ENCODE peak calls at places on chromosomes 13 and 19, in six cellular contexts. One of them, this sample, is unnamed.

GRCh38 chr13:66076417-66076816 is 1153.7 kb downstream of the PCDH9 start:
- DNase-seq in GM12878: no peak
- DNase-seq in suprapubic skin: no peak
- DNase-seq in ovary: no peak
- DNase-seq in sigmoid colon: no peak
- DNase-seq in A549: no peak
- DNase-seq in this sample: no peak

GRCh38 chr13:42553098-42554046 is 20.6 kb upstream of the TNFSF11 start:
- DNase-seq in GM12878: no peak
- DNase-seq in suprapubic skin: no peak
- DNase-seq in ovary: no peak
- DNase-seq in sigmoid colon: no peak
- DNase-seq in A549: no peak
- DNase-seq in this sample: no peak

GRCh38 chr13:39554371-39554770 is 48.6 kb downstream of the LHFPL6 start:
- DNase-seq in GM12878: no peak
- DNase-seq in suprapubic skin: no peak
- DNase-seq in ovary: no peak
- DNase-seq in sigmoid colon: no peak
- DNase-seq in A549: no peak
- DNase-seq in this sample: no peak

GRCh38 chr13:85724554-85725432 is 74.4 kb downstream of the SLITRK6 start:
- DNase-seq in GM12878: no peak
- DNase-seq in suprapubic skin: no peak
- DNase-seq in ovary: no peak
- DNase-seq in sigmoid colon: no peak
- DNase-seq in A549: no peak
- DNase-seq in this sample: no peak

GRCh38 chr19:42115219-42115618 is 17.0 kb downstream of the POU2F2 start:
- DNase-seq in GM12878: no peak
- DNase-seq in suprapubic skin: no peak
- DNase-seq in ovary: no peak
- DNase-seq in sigmoid colon: no peak
- DNase-seq in A549: no peak
- DNase-seq in this sample: no peak

GRCh38 chr13:48278806-48279205 is 24.7 kb upstream of the RB1 start:
- DNase-seq in GM12878: no peak
- DNase-seq in suprapubic skin: no peak
- DNase-seq in ovary: no peak
- DNase-seq in sigmoid colon: no peak
- DNase-seq in A549: no peak
- DNase-seq in this sample: no peak

GRCh38 chr19:35843676-35844481 is 8.4 kb downstream of the NPHS1 start:
- DNase-seq in GM12878: no peak
- DNase-seq in suprapubic skin: no peak
- DNase-seq in ovary: no peak
- DNase-seq in sigmoid colon: no peak
- DNase-seq in A549: peak
- DNase-seq in this sample: no peak

GRCh38 chr19:3132971-3133792 is 2.7 kb upstream of the GNA15 start:
- DNase-seq in GM12878: peak
- DNase-seq in suprapubic skin: peak
- DNase-seq in ovary: peak
- DNase-seq in sigmoid colon: no peak
- DNase-seq in A549: no peak
- DNase-seq in this sample: peak

GRCh38 chr13:74556002-74556551 is 421.9 kb upstream of the KLF12 start:
- DNase-seq in GM12878: no peak
- DNase-seq in suprapubic skin: no peak
- DNase-seq in ovary: no peak
- DNase-seq in sigmoid colon: no peak
- DNase-seq in A549: no peak
- DNase-seq in this sample: no peak

GRCh38 chr13:77836423-77836822 is 82.2 kb downstream of the EDNRB start:
- DNase-seq in GM12878: no peak
- DNase-seq in suprapubic skin: no peak
- DNase-seq in ovary: no peak
- DNase-seq in sigmoid colon: no peak
- DNase-seq in A549: no peak
- DNase-seq in this sample: no peak

GRCh38 chr19:13195678-13196077 is 45.5 kb downstream of the IER2 start:
- DNase-seq in GM12878: no peak
- DNase-seq in suprapubic skin: no peak
- DNase-seq in ovary: no peak
- DNase-seq in sigmoid colon: no peak
- DNase-seq in A549: no peak
- DNase-seq in this sample: no peak

GRCh38 chr19:34277244-34277643 is 22.9 kb downstream of the GARRE1 start:
- DNase-seq in GM12878: no peak
- DNase-seq in suprapubic skin: no peak
- DNase-seq in ovary: no peak
- DNase-seq in sigmoid colon: no peak
- DNase-seq in A549: no peak
- DNase-seq in this sample: no peak

GRCh38 chr19:11963566-11964355 is 1.1 kb upstream of the ZNF763 start:
- DNase-seq in GM12878: peak
- DNase-seq in suprapubic skin: peak
- DNase-seq in ovary: peak
- DNase-seq in sigmoid colon: peak
- DNase-seq in A549: no peak
- DNase-seq in this sample: peak

GRCh38 chr13:102311901-102312300 is 89.9 kb downstream of the FGF14 start:
- DNase-seq in GM12878: no peak
- DNase-seq in suprapubic skin: no peak
- DNase-seq in ovary: no peak
- DNase-seq in sigmoid colon: no peak
- DNase-seq in A549: no peak
- DNase-seq in this sample: no peak

GRCh38 chr13:102312841-102313240 is 89.0 kb downstream of the FGF14 start:
- DNase-seq in GM12878: no peak
- DNase-seq in suprapubic skin: no peak
- DNase-seq in ovary: no peak
- DNase-seq in sigmoid colon: no peak
- DNase-seq in A549: no peak
- DNase-seq in this sample: no peak

GRCh38 chr13:102318233-102318632 is 83.6 kb downstream of the FGF14 start:
- DNase-seq in GM12878: no peak
- DNase-seq in suprapubic skin: no peak
- DNase-seq in ovary: no peak
- DNase-seq in sigmoid colon: no peak
- DNase-seq in A549: no peak
- DNase-seq in this sample: no peak

GRCh38 chr13:102317593-102317992 is 84.3 kb downstream of the FGF14 start:
- DNase-seq in GM12878: no peak
- DNase-seq in suprapubic skin: peak
- DNase-seq in ovary: peak
- DNase-seq in sigmoid colon: peak
- DNase-seq in A549: no peak
- DNase-seq in this sample: peak

DNA sequence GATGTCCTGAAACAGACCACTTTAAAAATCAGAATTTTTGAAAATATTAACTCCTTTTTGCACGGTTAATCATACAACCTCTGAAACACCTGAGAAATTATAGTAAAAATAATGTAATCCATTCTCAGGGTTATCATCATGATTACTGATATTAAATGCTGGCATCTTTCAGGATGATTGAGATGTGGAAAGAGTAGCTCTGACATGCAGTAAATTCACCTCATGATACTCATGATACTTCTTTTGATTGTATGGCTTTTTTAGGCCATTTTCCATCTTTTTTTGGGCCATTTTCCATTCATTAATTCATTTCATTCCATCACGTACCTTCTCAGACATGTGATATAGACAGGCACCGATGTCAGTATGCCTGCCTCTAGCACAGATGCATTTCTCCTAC is 85.1 kb downstream of the FGF14 start:
- DNase-seq in GM12878: no peak
- DNase-seq in suprapubic skin: no peak
- DNase-seq in ovary: no peak
- DNase-seq in sigmoid colon: no peak
- DNase-seq in A549: no peak
- DNase-seq in this sample: no peak
- TF ChIP-seq POLR2A in GM12878: no peak
- TF ChIP-seq POLR2A in suprapubic skin: no peak
- TF ChIP-seq POLR2A in ovary: no peak
- TF ChIP-seq POLR2A in sigmoid colon: no peak
- TF ChIP-seq POLR2A in A549: no peak
- TF ChIP-seq POLR2A in this sample: no peak

GRCh38 chr19:49560358-49560900 is 19.9 kb downstream of the NOSIP start:
- DNase-seq in GM12878: no peak
- DNase-seq in suprapubic skin: no peak
- DNase-seq in ovary: no peak
- DNase-seq in sigmoid colon: no peak
- DNase-seq in A549: no peak
- DNase-seq in this sample: peak
- H3K4me3 ChIP-seq in GM12878: no peak
- H3K4me3 ChIP-seq in suprapubic skin: no peak
- H3K4me3 ChIP-seq in ovary: no peak
- H3K4me3 ChIP-seq in sigmoid colon: no peak
- H3K4me3 ChIP-seq in A549: no peak
- H3K4me3 ChIP-seq in this sample: no peak

GRCh38 chr13:25394661-25395060 is 22.9 kb downstream of the ATP8A2 start:
- DNase-seq in GM12878: no peak
- DNase-seq in suprapubic skin: no peak
- DNase-seq in ovary: no peak
- DNase-seq in sigmoid colon: no peak
- DNase-seq in A549: no peak
- DNase-seq in this sample: no peak
- TF ChIP-seq EP300 in GM12878: no peak
- TF ChIP-seq EP300 in suprapubic skin: no peak
- TF ChIP-seq EP300 in ovary: no peak
- TF ChIP-seq EP300 in sigmoid colon: no peak
- TF ChIP-seq EP300 in A549: no peak
- TF ChIP-seq EP300 in this sample: no peak

DNA sequence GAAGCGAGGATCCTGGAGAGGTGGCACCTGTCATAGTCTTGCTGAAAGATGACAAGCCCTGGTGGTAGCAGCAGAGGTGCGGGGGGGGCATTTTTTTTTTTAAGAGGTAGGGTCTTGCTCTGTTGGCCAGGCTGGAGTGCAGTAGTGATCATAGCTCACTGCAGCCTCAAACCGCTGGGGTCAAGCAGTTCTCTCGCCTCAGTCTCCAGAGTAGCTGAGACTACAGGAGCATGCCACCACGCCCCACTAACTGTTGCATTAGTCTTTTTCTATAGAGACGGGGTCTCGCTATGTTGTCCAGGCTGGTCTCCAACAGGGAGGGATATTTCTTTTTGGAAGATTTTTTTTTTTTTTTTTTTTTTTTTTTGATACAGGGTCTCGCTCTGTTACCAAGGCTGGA is 3.3 kb downstream of the BAX start:
- DNase-seq in GM12878: no peak
- DNase-seq in suprapubic skin: no peak
- DNase-seq in ovary: no peak
- DNase-seq in sigmoid colon: no peak
- DNase-seq in A549: no peak
- DNase-seq in this sample: no peak
- TF ChIP-seq POLR2A in GM12878: no peak
- TF ChIP-seq POLR2A in suprapubic skin: no peak
- TF ChIP-seq POLR2A in ovary: no peak
- TF ChIP-seq POLR2A in sigmoid colon: no peak
- TF ChIP-seq POLR2A in A549: no peak
- TF ChIP-seq POLR2A in this sample: no peak

GRCh38 chr19:50780753-50781480 is 9.3 kb upstream of the ACP4 start:
- DNase-seq in GM12878: no peak
- DNase-seq in suprapubic skin: no peak
- DNase-seq in ovary: no peak
- DNase-seq in sigmoid colon: no peak
- DNase-seq in A549: no peak
- DNase-seq in this sample: no peak

GRCh38 chr19:50790365-50790825 is at the start of gene ACP4:
- DNase-seq in GM12878: no peak
- DNase-seq in suprapubic skin: no peak
- DNase-seq in ovary: no peak
- DNase-seq in sigmoid colon: no peak
- DNase-seq in A549: no peak
- DNase-seq in this sample: no peak

GRCh38 chr19:50784710-50785109 is 5.5 kb upstream of the ACP4 start:
- DNase-seq in GM12878: no peak
- DNase-seq in suprapubic skin: no peak
- DNase-seq in ovary: no peak
- DNase-seq in sigmoid colon: no peak
- DNase-seq in A549: no peak
- DNase-seq in this sample: no peak

GRCh38 chr19:50790898-50791562 is 815 bp downstream of the ACP4 start:
- DNase-seq in GM12878: no peak
- DNase-seq in suprapubic skin: no peak
- DNase-seq in ovary: no peak
- DNase-seq in sigmoid colon: no peak
- DNase-seq in A549: no peak
- DNase-seq in this sample: no peak

DNA sequence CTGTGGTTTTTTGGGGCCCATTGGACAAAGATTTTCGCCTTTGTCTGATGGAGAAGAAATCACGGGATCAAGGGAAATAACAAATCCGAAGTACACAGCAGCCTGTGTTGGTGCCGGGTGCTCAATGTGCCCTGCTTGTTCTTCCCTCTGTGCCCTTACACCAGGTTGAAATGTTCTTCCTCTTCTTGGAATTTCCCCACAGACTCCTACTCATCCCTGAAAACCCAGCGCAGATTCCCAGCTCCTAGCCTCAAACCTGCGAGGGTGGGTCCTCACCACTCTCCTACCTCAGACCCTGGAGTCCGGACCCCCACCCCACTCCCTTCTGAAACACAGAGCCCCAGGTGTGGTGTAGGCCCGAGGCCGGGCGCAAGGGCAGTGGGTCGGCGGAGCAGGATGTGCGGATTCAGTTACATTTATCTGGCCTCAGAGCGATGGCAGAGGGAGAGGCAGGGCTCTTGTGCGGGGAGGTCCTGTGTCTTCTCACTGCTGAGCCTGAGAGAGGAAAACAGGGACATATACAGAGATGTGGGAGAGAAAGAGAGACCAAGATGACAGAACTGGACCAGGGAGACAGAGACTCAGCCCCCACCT is 4.8 kb upstream of the ACP4 start:
- DNase-seq in GM12878: no peak
- DNase-seq in suprapubic skin: no peak
- DNase-seq in ovary: no peak
- DNase-seq in sigmoid colon: no peak
- DNase-seq in A549: no peak
- DNase-seq in this sample: no peak
- H3K4me3 ChIP-seq in GM12878: no peak
- H3K4me3 ChIP-seq in suprapubic skin: no peak
- H3K4me3 ChIP-seq in ovary: no peak
- H3K4me3 ChIP-seq in sigmoid colon: no peak
- H3K4me3 ChIP-seq in A549: no peak
- H3K4me3 ChIP-seq in this sample: no peak

DNA sequence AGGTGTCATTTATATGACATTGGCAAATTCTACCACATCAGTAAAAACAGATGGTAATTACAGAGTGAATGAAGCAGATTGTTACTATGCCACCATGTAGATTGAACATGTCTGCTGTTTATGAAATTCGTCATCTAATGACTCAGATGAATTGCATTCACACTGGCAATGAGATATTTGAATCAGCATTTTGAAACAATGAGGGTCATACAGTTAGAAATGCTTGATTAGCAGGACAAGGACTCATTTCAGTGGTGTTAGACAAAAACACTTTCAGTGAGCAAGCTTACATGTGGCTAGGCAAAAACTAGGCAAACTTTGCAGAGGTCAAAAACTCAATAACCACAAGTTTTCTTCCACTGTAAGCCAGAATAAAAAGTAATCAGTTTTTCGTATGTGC is 1165.0 kb downstream of the SLITRK1 start:
- DNase-seq in GM12878: no peak
- DNase-seq in suprapubic skin: no peak
- DNase-seq in ovary: no peak
- DNase-seq in sigmoid colon: no peak
- DNase-seq in A549: no peak
- DNase-seq in this sample: no peak
- TF ChIP-seq EP300 in GM12878: no peak
- TF ChIP-seq EP300 in suprapubic skin: no peak
- TF ChIP-seq EP300 in ovary: no peak
- TF ChIP-seq EP300 in sigmoid colon: no peak
- TF ChIP-seq EP300 in A549: no peak
- TF ChIP-seq EP300 in this sample: no peak